ENCODE peak calls at places on chromosome 11, in eight cellular contexts. X is GOT3; D is activated CD4-positive, alpha-beta T cell treated with anti-CD3 and anti-CD28 coated beads, Interleukin-2, amount 50 U/mL, for 1 hour; I is cardiac septum; R is EL; F is mesothelial cell of epicardium; T is prostate gland; H is GM23248. L is an unnamed sample.

GRCh38 chr11:117814766-117815261 is 9.7 kb downstream of the FXYD2 start:
- DNase-seq in X (no peak), D (peak), I (no peak), R (no peak), F (peak), T (peak), H (no peak), L (peak)

GRCh38 chr11:1817511-1817910 is 17.3 kb upstream of the SYT8 start:
- DNase-seq in X (no peak), D (no peak), I (no peak), R (no peak), F (no peak), T (no peak), H (no peak), L (no peak)

GRCh38 chr11:63813563-63814382 is 517 bp downstream of the SPINDOC start:
- DNase-seq in X (no peak), D (peak), I (no peak), R (peak), F (peak), T (peak), H (peak), L (peak)

GRCh38 chr11:80899381-80899780 is 1458.6 kb upstream of the TENM4 start:
- DNase-seq in X (no peak), D (no peak), I (no peak), R (no peak), F (no peak), T (no peak), H (peak), L (no peak)

GRCh38 chr11:77187776-77188175 is 59.7 kb downstream of the MYO7A start:
- DNase-seq in X (no peak), D (no peak), I (no peak), R (no peak), F (no peak), T (no peak), H (no peak), L (no peak)

GRCh38 chr11:130858215-130858614 is 58.1 kb downstream of the SNX19 start:
- DNase-seq in X (no peak), D (no peak), I (no peak), R (no peak), F (no peak), T (no peak), H (no peak), L (peak)

GRCh38 chr11:134634897-134635831 is 223.1 kb upstream of the B3GAT1 start:
- DNase-seq in X (no peak), D (no peak), I (peak), R (no peak), F (no peak), T (no peak), H (no peak), L (no peak)

GRCh38 chr11:90423378-90423777 is 200.5 kb upstream of the CHORDC1 start:
- DNase-seq in X (no peak), D (no peak), I (no peak), R (no peak), F (no peak), T (peak), H (no peak), L (no peak)

GRCh38 chr11:16047073-16047472 is 309.3 kb downstream of the SOX6 start:
- DNase-seq in X (no peak), D (no peak), I (no peak), R (no peak), F (no peak), T (no peak), H (no peak), L (no peak)

GRCh38 chr11:117986981-117987495 is 844 bp downstream of the IL10RA start:
- DNase-seq in X (no peak), D (peak), I (no peak), R (no peak), F (no peak), T (no peak), H (peak), L (no peak)

GRCh38 chr11:108902027-108902469 is 237.2 kb downstream of the DDX10 start:
- DNase-seq in X (no peak), D (no peak), I (no peak), R (no peak), F (no peak), T (no peak), H (no peak), L (no peak)

GRCh38 chr11:112042161-112042960 is 17.2 kb downstream of the DLAT start:
- DNase-seq in X (no peak), D (no peak), I (no peak), R (peak), F (no peak), T (no peak), H (peak), L (no peak)

GRCh38 chr11:113847111-113847510 is 28.3 kb downstream of the USP28 start:
- DNase-seq in X (no peak), D (no peak), I (no peak), R (no peak), F (no peak), T (no peak), H (no peak), L (no peak)

GRCh38 chr11:33804471-33804870 is 30.2 kb upstream of the FBXO3 start:
- DNase-seq in X (no peak), D (no peak), I (no peak), R (no peak), F (no peak), T (no peak), H (no peak), L (no peak)

GRCh38 chr11:8683115-8683807 is 669 bp downstream of the RPL27A start:
- DNase-seq in X (no peak), D (no peak), I (no peak), R (no peak), F (no peak), T (no peak), H (peak), L (no peak)

GRCh38 chr11:125393331-125393730 is 102.7 kb downstream of the FEZ1 start:
- DNase-seq in X (no peak), D (no peak), I (no peak), R (no peak), F (no peak), T (no peak), H (no peak), L (no peak)

GRCh38 chr11:62539238-62539925 is 7.2 kb downstream of the AHNAK start:
- DNase-seq in X (peak), D (peak), I (no peak), R (peak), F (peak), T (no peak), H (peak), L (peak)

GRCh38 chr11:8178297-8178696 is 9.5 kb upstream of the RIC3 start:
- DNase-seq in X (no peak), D (no peak), I (no peak), R (no peak), F (no peak), T (no peak), H (no peak), L (no peak)

GRCh38 chr11:66956689-66957290 is 1.4 kb downstream of the PC start:
- DNase-seq in X (no peak), D (no peak), I (no peak), R (peak), F (no peak), T (no peak), H (peak), L (no peak)

GRCh38 chr11:94325681-94326080 is 21.3 kb downstream of the IZUMO1R start:
- DNase-seq in X (no peak), D (peak), I (no peak), R (peak), F (no peak), T (no peak), H (peak), L (peak)

GRCh38 chr11:122108192-122108799 is 7.7 kb downstream of the BLID start:
- DNase-seq in X (no peak), D (no peak), I (no peak), R (peak), F (no peak), T (no peak), H (no peak), L (peak)

GRCh38 chr11:104964247-104964646 is 4.1 kb downstream of the CASP4 start:
- DNase-seq in X (no peak), D (no peak), I (no peak), R (no peak), F (no peak), T (no peak), H (no peak), L (no peak)

GRCh38 chr11:9142732-9143131 is 51.3 kb upstream of the SCUBE2 start:
- DNase-seq in X (no peak), D (no peak), I (no peak), R (no peak), F (no peak), T (no peak), H (no peak), L (no peak)

GRCh38 chr11:104198576-104198975 is 34.6 kb upstream of the PDGFD start:
- DNase-seq in X (no peak), D (no peak), I (no peak), R (peak), F (no peak), T (no peak), H (peak), L (no peak)

GRCh38 chr11:110196241-110196754 is 100.1 kb downstream of the RDX start:
- DNase-seq in X (no peak), D (no peak), I (no peak), R (peak), F (no peak), T (no peak), H (peak), L (no peak)

GRCh38 chr11:57163160-57163868 is 18.4 kb upstream of the LRRC55 start:
- DNase-seq in X (no peak), D (no peak), I (no peak), R (no peak), F (no peak), T (peak), H (no peak), L (no peak)

GRCh38 chr11:20369816-20370215 is 6.3 kb downstream of the HTATIP2 start:
- DNase-seq in X (no peak), D (no peak), I (no peak), R (no peak), F (no peak), T (no peak), H (no peak), L (peak)

GRCh38 chr11:67396587-67397398 is 4.9 kb downstream of the PPP1CA start:
- DNase-seq in X (no peak), D (no peak), I (no peak), R (no peak), F (no peak), T (no peak), H (no peak), L (no peak)

GRCh38 chr11:124069429-124070401 is 28.6 kb upstream of the OR10G7 start:
- DNase-seq in X (no peak), D (peak), I (no peak), R (peak), F (peak), T (no peak), H (peak), L (peak)

GRCh38 chr11:69854719-69855118 is 35.5 kb upstream of the FGF3 start:
- DNase-seq in X (no peak), D (no peak), I (no peak), R (peak), F (no peak), T (no peak), H (peak), L (no peak)

GRCh38 chr11:6895010-6895409 is 2.7 kb upstream of the OR2D2 start:
- DNase-seq in X (no peak), D (no peak), I (no peak), R (no peak), F (no peak), T (no peak), H (no peak), L (no peak)

L was measured in BE2C.